ENCODE peak calls at places on chromosome 19, in seven cellular contexts. R, F, H, V, A, L and P are unnamed samples.

GRCh38 chr19:1933245-1933644 is 7.7 kb upstream of the CSNK1G2 start:
- DNase-seq in A (no peak), V (no peak), H (no peak), R (no peak), L (no peak), F (no peak), P (no peak)

GRCh38 chr19:17981611-17982010 is 14.7 kb downstream of the KCNN1 start:
- DNase-seq in F (no peak), H (no peak), A (no peak), V (no peak), R (no peak), L (no peak), P (no peak)

GRCh38 chr19:1748115-1748702 is 5.1 kb upstream of the ONECUT3 start:
- DNase-seq in H (no peak), R (no peak), A (no peak), L (peak), F (no peak), V (no peak), P (no peak)

GRCh38 chr19:681029-681626 is 4.9 kb downstream of the FSTL3 start:
- DNase-seq in V (no peak), H (no peak), L (no peak), R (no peak), F (no peak), A (peak), P (no peak)

GRCh38 chr19:29887498-29887897 is 54.5 kb upstream of the URI1 start:
- DNase-seq in V (no peak), F (no peak), A (no peak), H (no peak), R (peak), L (no peak), P (no peak)

GRCh38 chr19:1401138-1401888 is at the start of gene GAMT:
- DNase-seq in R (no peak), L (no peak), V (no peak), F (peak), H (peak), A (no peak), P (peak)

GRCh38 chr19:29687244-29687896 is 22.1 kb downstream of the PLEKHF1 start:
- DNase-seq in V (no peak), L (no peak), A (peak), F (peak), H (no peak), R (peak), P (no peak)

GRCh38 chr19:18058208-18059009 is 28.3 kb downstream of the IL12RB1 start:
- DNase-seq in V (peak), R (peak), L (peak), A (peak), H (peak), F (peak), P (peak)

GRCh38 chr19:4693471-4694121 is 23.5 kb upstream of the MYDGF start:
- DNase-seq in R (no peak), A (no peak), H (no peak), F (no peak), L (no peak), V (no peak), P (no peak)

GRCh38 chr19:19382118-19382517 is 23.4 kb upstream of the GATAD2A start:
- DNase-seq in R (no peak), A (peak), V (no peak), F (no peak), H (no peak), L (no peak), P (no peak)

GRCh38 chr19:12773571-12773970 is 1.8 kb downstream of the HOOK2 start:
- DNase-seq in R (peak), F (peak), V (no peak), L (no peak), A (no peak), H (peak), P (no peak)

GRCh38 chr19:30111051-30111450 is 169.0 kb downstream of the URI1 start:
- DNase-seq in A (no peak), R (no peak), F (no peak), H (no peak), L (no peak), V (no peak), P (no peak)

GRCh38 chr19:38849147-38849745 is 540 bp downstream of the HNRNPL start:
- DNase-seq in F (peak), L (peak), A (peak), R (peak), V (peak), H (peak), P (peak)

GRCh38 chr19:27859689-27860088 is 1353.3 kb downstream of the UQCRFS1 start:
- DNase-seq in F (no peak), H (no peak), V (no peak), L (no peak), A (no peak), R (no peak), P (no peak)
- H2AK5ac ChIP-seq in F (no peak), H (no peak), V (no peak), L (no peak), A (no peak), R (no peak), P (no peak)

GRCh38 chr19:14440049-14440448 is 6.9 kb downstream of the PKN1 start:
- DNase-seq in V (no peak), A (no peak), F (no peak), R (no peak), H (no peak), L (no peak), P (no peak)
- H3K27ac ChIP-seq in V (no peak), A (no peak), F (no peak), R (no peak), H (no peak), L (no peak), P (no peak)

GRCh38 chr19:47595937-47596336 is 13.0 kb upstream of the BICRA start:
- DNase-seq in V (no peak), H (no peak), R (no peak), A (no peak), F (no peak), L (no peak), P (no peak)
- H2BK120ac ChIP-seq in V (no peak), H (no peak), R (no peak), A (no peak), F (no peak), L (no peak), P (no peak)

DNA sequence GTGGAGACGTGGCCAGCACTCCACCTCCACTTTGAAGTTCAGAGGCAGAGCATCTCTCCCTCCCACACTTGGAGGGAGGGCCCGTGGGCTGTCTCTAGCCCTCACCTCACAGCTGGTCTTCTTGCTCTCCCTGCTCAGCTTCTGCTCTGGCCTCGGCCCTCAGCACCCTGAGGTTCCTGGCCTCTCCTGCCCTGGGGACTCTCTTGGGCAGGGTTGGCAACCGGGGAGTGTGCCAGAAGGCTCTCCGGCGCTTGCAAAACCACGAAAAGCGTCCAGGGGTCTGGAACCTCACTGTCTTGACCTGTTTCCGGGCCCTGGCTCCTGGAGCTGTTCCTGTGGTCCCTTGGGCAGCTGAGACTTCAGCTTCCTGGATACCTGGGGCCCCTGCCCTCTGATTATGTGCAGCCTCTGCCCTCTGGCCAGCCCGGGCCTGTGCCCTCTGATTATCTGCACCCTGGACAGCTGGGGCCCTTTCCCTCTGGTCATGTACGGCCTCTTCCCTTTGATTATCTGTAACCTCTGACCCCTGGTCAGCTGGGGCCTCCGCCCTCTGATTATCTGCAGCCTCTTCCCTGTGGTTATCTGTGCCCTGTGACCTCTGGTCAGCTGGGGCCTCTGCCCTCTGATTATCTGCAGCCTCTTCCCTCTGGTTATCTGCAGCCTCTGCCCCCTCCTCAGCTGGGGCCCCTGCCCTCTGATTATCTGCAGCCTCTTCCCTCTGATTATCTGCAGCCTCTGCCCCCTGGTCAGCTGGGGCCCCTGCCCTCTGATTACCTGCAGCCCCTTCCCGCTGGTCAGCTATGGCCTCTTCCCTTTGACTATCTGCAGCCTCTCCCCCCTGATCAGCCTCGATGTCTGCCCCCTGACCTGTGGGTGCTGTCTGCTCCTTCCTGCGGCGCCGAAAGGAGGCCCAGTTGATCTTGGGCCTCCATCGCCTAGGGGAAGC is 2.0 kb downstream of the CCDC8 start:
- DNase-seq in H (no peak), V (no peak), R (no peak), A (no peak), F (no peak), L (no peak), P (no peak)
- H2AK5ac ChIP-seq in H (no peak), V (no peak), R (peak), A (peak), F (no peak), L (no peak), P (peak)

DNA sequence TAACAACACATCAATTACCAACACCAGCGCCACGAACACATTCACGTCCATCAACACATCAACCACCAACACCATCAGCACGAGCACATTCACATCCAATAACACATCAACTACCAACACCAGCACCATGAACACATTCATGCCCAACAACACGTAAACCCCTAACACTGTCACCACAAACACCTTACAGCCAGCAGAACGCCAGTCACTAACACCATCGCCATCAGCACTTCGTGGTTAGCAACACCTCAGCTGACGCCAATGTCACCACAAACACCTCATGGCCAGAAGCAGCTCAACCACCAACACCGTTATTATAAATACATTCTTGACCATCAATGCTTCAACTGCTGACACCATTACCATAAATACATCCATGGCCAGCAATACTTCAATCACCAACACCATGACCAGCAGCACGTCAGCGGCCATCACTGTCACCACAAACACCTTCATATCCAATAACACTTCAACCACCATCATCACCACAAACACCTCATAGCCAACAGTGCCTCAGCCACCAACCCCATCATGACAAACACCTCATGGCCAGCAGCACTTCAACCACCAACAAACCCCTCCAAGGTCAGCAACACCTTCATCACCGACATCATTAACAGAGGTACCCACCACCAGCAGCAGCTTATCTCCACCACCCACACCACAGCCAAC is 9.4 kb downstream of the FCER2 start:
- DNase-seq in V (no peak), A (no peak), R (no peak), F (no peak), L (no peak), H (no peak), P (no peak)
- H3K27ac ChIP-seq in V (no peak), A (no peak), R (no peak), F (no peak), L (no peak), H (no peak), P (no peak)

GRCh38 chr19:55688422-55689218 is 13.6 kb downstream of the EPN1 start:
- DNase-seq in R (no peak), L (no peak), H (no peak), V (no peak), F (no peak), A (no peak), P (no peak)
- H2BK120ac ChIP-seq in R (no peak), L (no peak), H (no peak), V (no peak), F (no peak), A (no peak), P (no peak)

GRCh38 chr19:15292847-15293582 is 39.3 kb downstream of the BRD4 start:
- DNase-seq in F (no peak), A (no peak), R (no peak), V (no peak), H (no peak), L (no peak), P (no peak)

GRCh38 chr19:15296841-15297415 is 35.4 kb downstream of the BRD4 start:
- DNase-seq in L (no peak), F (no peak), V (no peak), H (no peak), R (no peak), A (no peak), P (no peak)

GRCh38 chr19:15296353-15296752 is 36.0 kb downstream of the BRD4 start:
- DNase-seq in V (no peak), L (no peak), R (no peak), H (no peak), F (no peak), A (no peak), P (no peak)

GRCh38 chr19:15293751-15294505 is 38.4 kb downstream of the BRD4 start:
- DNase-seq in V (no peak), H (peak), L (no peak), R (peak), F (peak), A (no peak), P (no peak)

GRCh38 chr19:15294591-15294990 is 37.7 kb downstream of the BRD4 start:
- DNase-seq in H (no peak), R (no peak), L (no peak), V (no peak), F (no peak), A (no peak), P (no peak)
- H2AK5ac ChIP-seq in H (no peak), R (no peak), L (no peak), V (no peak), F (no peak), A (no peak), P (no peak)

GRCh38 chr19:54338521-54338920 is 441 bp downstream of the LILRA4 start:
- DNase-seq in R (no peak), V (no peak), L (no peak), F (no peak), A (no peak), H (no peak), P (no peak)
- H3K27ac ChIP-seq in R (no peak), V (no peak), L (no peak), F (no peak), A (no peak), H (no peak), P (no peak)